ENCODE peak calls at places on chromosomes 13 and 19, in four cellular contexts. One of them, this sample, is unnamed.

GRCh38 chr19:44539236-44539819 is 9.9 kb upstream of the CEACAM20 start:
- DNase-seq in heart left ventricle: no peak
- DNase-seq in upper lobe of right lung: no peak
- DNase-seq in WTC11: no peak
- DNase-seq in this sample: no peak

GRCh38 chr13:38686635-38687245 is at the start of gene FREM2:
- DNase-seq in WTC11: peak
- DNase-seq in upper lobe of right lung: peak
- DNase-seq in heart left ventricle: peak
- DNase-seq in this sample: peak

GRCh38 chr13:72341904-72342303 is 385.5 kb downstream of the MZT1 start:
- DNase-seq in upper lobe of right lung: no peak
- DNase-seq in WTC11: peak
- DNase-seq in heart left ventricle: no peak
- DNase-seq in this sample: no peak

GRCh38 chr13:41500501-41500900 is 43.2 kb downstream of the RGCC start:
- DNase-seq in upper lobe of right lung: no peak
- DNase-seq in heart left ventricle: no peak
- DNase-seq in WTC11: no peak
- DNase-seq in this sample: no peak

GRCh38 chr19:8607386-8607785 is 3.1 kb downstream of the ADAMTS10 start:
- DNase-seq in heart left ventricle: peak
- DNase-seq in upper lobe of right lung: no peak
- DNase-seq in WTC11: no peak
- DNase-seq in this sample: no peak

GRCh38 chr13:60519496-60519895 is 122.5 kb downstream of the TDRD3 start:
- DNase-seq in upper lobe of right lung: no peak
- DNase-seq in heart left ventricle: no peak
- DNase-seq in WTC11: no peak
- DNase-seq in this sample: no peak

GRCh38 chr13:37657134-37657533 is 58.6 kb upstream of the POSTN start:
- DNase-seq in WTC11: no peak
- DNase-seq in upper lobe of right lung: no peak
- DNase-seq in heart left ventricle: no peak
- DNase-seq in this sample: no peak

GRCh38 chr19:51372649-51373504 is at the start of gene NKG7:
- DNase-seq in heart left ventricle: no peak
- DNase-seq in WTC11: no peak
- DNase-seq in upper lobe of right lung: no peak
- DNase-seq in this sample: no peak

GRCh38 chr13:44050450-44051063 is 170.9 kb downstream of the LACC1 start:
- DNase-seq in WTC11: no peak
- DNase-seq in upper lobe of right lung: no peak
- DNase-seq in heart left ventricle: no peak
- DNase-seq in this sample: no peak

GRCh38 chr13:46101488-46102289 is 3.1 kb downstream of the CPB2 start:
- DNase-seq in upper lobe of right lung: no peak
- DNase-seq in heart left ventricle: no peak
- DNase-seq in WTC11: no peak
- DNase-seq in this sample: no peak

GRCh38 chr19:15116856-15117255 is 9.7 kb downstream of the SYDE1 start:
- DNase-seq in heart left ventricle: no peak
- DNase-seq in upper lobe of right lung: no peak
- DNase-seq in WTC11: no peak
- DNase-seq in this sample: no peak

GRCh38 chr13:93698016-93698613 is 471.5 kb downstream of the GPC6 start:
- DNase-seq in upper lobe of right lung: no peak
- DNase-seq in heart left ventricle: no peak
- DNase-seq in WTC11: no peak
- DNase-seq in this sample: no peak

GRCh38 chr13:111906816-111907215 is 160.1 kb upstream of the SOX1 start:
- DNase-seq in heart left ventricle: no peak
- DNase-seq in upper lobe of right lung: no peak
- DNase-seq in WTC11: peak
- DNase-seq in this sample: no peak

GRCh38 chr19:45933759-45934158 is 19.2 kb upstream of the NANOS2 start:
- DNase-seq in upper lobe of right lung: no peak
- DNase-seq in heart left ventricle: no peak
- DNase-seq in WTC11: no peak
- DNase-seq in this sample: no peak

GRCh38 chr19:460877-461609 is at the start of gene SHC2:
- DNase-seq in upper lobe of right lung: no peak
- DNase-seq in WTC11: no peak
- DNase-seq in heart left ventricle: no peak
- DNase-seq in this sample: peak

GRCh38 chr13:108859202-108860012 is 230.0 kb downstream of the MYO16 start:
- DNase-seq in WTC11: no peak
- DNase-seq in heart left ventricle: no peak
- DNase-seq in upper lobe of right lung: no peak
- DNase-seq in this sample: no peak

GRCh38 chr13:106530907-106531520 is 4.4 kb downstream of the EFNB2 start:
- DNase-seq in heart left ventricle: no peak
- DNase-seq in WTC11: no peak
- DNase-seq in upper lobe of right lung: no peak
- DNase-seq in this sample: no peak

GRCh38 chr13:26007261-26007765 is 44.5 kb downstream of the SHISA2 start:
- DNase-seq in upper lobe of right lung: no peak
- DNase-seq in heart left ventricle: no peak
- DNase-seq in WTC11: no peak
- DNase-seq in this sample: no peak

GRCh38 chr13:106373304-106373988 is 162.0 kb downstream of the EFNB2 start:
- DNase-seq in WTC11: no peak
- DNase-seq in heart left ventricle: no peak
- DNase-seq in upper lobe of right lung: no peak
- DNase-seq in this sample: no peak

GRCh38 chr19:18444513-18444912 is 6.6 kb upstream of the ISYNA1 start:
- DNase-seq in heart left ventricle: no peak
- DNase-seq in WTC11: no peak
- DNase-seq in upper lobe of right lung: no peak
- DNase-seq in this sample: no peak

DNA sequence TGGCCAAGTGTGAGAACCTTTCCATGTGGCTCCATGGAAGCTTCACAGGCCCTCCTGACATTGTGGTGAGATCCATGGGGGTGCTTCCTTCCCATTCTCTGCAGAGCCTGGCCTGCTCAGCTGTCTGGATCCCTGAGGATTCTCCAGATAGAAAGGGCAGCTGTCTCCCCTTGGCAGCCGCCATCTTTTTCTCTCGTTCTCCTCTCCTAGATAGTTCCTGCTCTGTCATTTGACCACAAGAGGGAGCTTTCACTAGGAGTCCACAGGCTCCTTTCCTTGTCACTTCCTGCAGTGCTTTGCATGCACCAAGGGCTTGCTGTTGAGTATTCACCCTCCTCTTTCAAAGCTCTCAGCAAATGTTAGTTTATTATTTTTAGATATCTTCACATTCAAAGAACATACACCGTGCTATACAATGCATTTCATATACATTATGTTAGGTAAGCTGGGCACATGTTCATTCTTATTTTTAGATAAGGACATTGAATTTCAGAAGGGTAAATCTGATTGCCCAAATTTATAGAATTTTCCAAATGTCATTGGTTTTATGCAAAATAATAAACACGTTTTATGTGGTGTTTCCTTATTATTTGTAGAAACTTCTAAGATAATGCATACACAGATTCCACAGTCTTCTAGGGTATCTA is 133.2 kb downstream of the FRY start:
- DNase-seq in upper lobe of right lung: no peak
- DNase-seq in heart left ventricle: no peak
- DNase-seq in WTC11: peak
- DNase-seq in this sample: peak
- TF ChIP-seq CTCF in upper lobe of right lung: peak
- TF ChIP-seq CTCF in heart left ventricle: peak
- TF ChIP-seq CTCF in WTC11: peak
- TF ChIP-seq CTCF in this sample: peak

DNA sequence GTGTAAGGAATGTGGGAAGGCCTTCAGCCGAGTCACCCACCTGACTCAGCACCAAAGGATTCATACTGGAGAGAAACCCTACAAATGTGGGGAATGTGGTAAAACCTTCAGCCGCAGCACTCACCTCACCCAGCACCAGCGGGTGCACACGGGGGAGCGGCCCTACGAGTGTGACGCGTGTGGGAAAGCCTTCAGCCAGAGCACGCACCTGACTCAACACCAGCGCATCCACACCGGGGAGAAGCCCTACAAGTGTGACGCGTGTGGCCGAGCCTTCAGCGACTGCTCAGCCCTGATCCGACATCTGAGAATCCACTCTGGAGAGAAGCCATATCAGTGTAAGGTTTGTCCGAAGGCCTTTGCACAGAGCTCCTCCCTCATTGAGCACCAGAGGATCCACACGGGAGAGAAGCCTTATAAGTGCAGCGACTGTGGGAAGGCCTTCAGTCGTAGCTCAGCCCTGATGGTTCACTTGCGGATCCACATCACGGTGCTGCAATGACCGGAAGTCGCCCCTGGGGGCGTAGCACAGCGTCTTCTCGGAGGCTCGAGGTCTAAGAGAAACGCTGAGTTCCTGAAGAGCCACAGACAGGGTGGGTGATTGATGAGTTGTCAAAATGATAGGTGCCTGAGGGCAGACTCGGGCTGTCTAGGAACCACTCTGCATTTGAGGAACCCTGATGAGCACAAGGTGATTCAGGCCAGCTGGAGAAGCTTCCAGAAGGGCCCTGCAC is 12.2 kb downstream of the ZSCAN22 start:
- DNase-seq in heart left ventricle: no peak
- DNase-seq in WTC11: peak
- DNase-seq in upper lobe of right lung: no peak
- DNase-seq in this sample: peak
- TF ChIP-seq CTCF in heart left ventricle: no peak
- TF ChIP-seq CTCF in WTC11: peak
- TF ChIP-seq CTCF in upper lobe of right lung: no peak
- TF ChIP-seq CTCF in this sample: peak

GRCh38 chr19:39671739-39672363 is 16.1 kb downstream of the LGALS16 start:
- DNase-seq in heart left ventricle: no peak
- DNase-seq in upper lobe of right lung: no peak
- DNase-seq in WTC11: peak
- DNase-seq in this sample: peak
- TF ChIP-seq CTCF in heart left ventricle: peak
- TF ChIP-seq CTCF in upper lobe of right lung: peak
- TF ChIP-seq CTCF in WTC11: peak
- TF ChIP-seq CTCF in this sample: peak

GRCh38 chr13:76825415-76825814 is 60.8 kb downstream of the KCTD12 start:
- DNase-seq in WTC11: no peak
- DNase-seq in upper lobe of right lung: no peak
- DNase-seq in heart left ventricle: no peak
- DNase-seq in this sample: no peak

GRCh38 chr13:76826527-76826926 is 59.7 kb downstream of the KCTD12 start:
- DNase-seq in WTC11: no peak
- DNase-seq in heart left ventricle: no peak
- DNase-seq in upper lobe of right lung: no peak
- DNase-seq in this sample: no peak

GRCh38 chr13:76820759-76821158 is 65.4 kb downstream of the KCTD12 start:
- DNase-seq in WTC11: no peak
- DNase-seq in heart left ventricle: peak
- DNase-seq in upper lobe of right lung: no peak
- DNase-seq in this sample: no peak

GRCh38 chr13:76823969-76824368 is 62.2 kb downstream of the KCTD12 start:
- DNase-seq in heart left ventricle: no peak
- DNase-seq in WTC11: no peak
- DNase-seq in upper lobe of right lung: no peak
- DNase-seq in this sample: no peak

DNA sequence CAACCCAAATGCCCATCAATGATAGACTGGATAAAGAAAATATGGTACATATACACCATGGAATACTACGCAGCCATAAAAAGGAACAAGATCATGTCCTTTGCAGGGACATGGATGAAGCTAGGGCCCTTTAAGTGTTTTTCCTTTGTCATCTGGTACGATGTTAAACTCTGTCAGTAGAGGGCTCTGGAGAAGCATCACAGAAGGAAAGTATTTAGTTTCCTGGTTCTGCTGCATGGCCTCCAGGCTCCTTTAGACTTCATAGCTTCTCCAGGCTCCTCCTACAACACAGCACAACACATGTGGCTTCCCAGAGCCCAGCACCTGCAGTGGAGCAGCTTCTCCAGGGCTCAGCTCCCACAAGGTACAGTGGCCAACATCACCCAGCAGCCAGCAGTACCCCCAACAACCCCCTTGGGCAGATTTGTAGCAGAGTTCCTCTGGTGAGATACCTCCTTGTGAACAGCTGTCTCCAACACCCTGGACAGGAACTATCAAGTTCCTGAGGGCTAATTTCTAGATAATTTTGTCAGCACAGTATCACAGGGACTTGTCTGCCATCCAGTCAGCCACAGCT is 63.4 kb downstream of the KCTD12 start:
- DNase-seq in heart left ventricle: no peak
- DNase-seq in WTC11: no peak
- DNase-seq in upper lobe of right lung: no peak
- DNase-seq in this sample: no peak
- TF ChIP-seq CTCF in heart left ventricle: peak
- TF ChIP-seq CTCF in WTC11: no peak
- TF ChIP-seq CTCF in upper lobe of right lung: peak
- TF ChIP-seq CTCF in this sample: no peak

GRCh38 chr13:42658019-42658418 is 84.1 kb downstream of the TNFSF11 start:
- DNase-seq in upper lobe of right lung: no peak
- DNase-seq in WTC11: no peak
- DNase-seq in heart left ventricle: no peak
- DNase-seq in this sample: no peak

GRCh38 chr13:42654760-42655159 is 80.8 kb downstream of the TNFSF11 start:
- DNase-seq in WTC11: no peak
- DNase-seq in heart left ventricle: no peak
- DNase-seq in upper lobe of right lung: no peak
- DNase-seq in this sample: no peak

GRCh38 chr13:42656136-42656535 is 82.2 kb downstream of the TNFSF11 start:
- DNase-seq in upper lobe of right lung: no peak
- DNase-seq in heart left ventricle: no peak
- DNase-seq in WTC11: no peak
- DNase-seq in this sample: no peak

GRCh38 chr13:42660367-42660965 is 86.5 kb downstream of the TNFSF11 start:
- DNase-seq in heart left ventricle: no peak
- DNase-seq in WTC11: no peak
- DNase-seq in upper lobe of right lung: no peak
- DNase-seq in this sample: no peak
- TF ChIP-seq CTCF in heart left ventricle: no peak
- TF ChIP-seq CTCF in WTC11: no peak
- TF ChIP-seq CTCF in upper lobe of right lung: peak
- TF ChIP-seq CTCF in this sample: no peak

This sample was measured in endothelial cell.